ENCODE peak calls at places on chromosomes 1 and 21, in four cellular contexts. One of them, this sample, is unnamed.

GRCh38 chr1:65108025-65108692 is 39.8 kb upstream of the AK4 start:
- DNase-seq in RKO: no peak
- DNase-seq in AG09309: no peak
- DNase-seq in A172: no peak
- DNase-seq in this sample: peak

GRCh38 chr1:66510407-66510806 is 23.5 kb upstream of the SGIP1 start:
- DNase-seq in RKO: no peak
- DNase-seq in AG09309: no peak
- DNase-seq in A172: no peak
- DNase-seq in this sample: no peak

GRCh38 chr1:76073471-76073870 is 1.1 kb upstream of the ST6GALNAC3 start:
- DNase-seq in RKO: no peak
- DNase-seq in AG09309: peak
- DNase-seq in A172: peak
- DNase-seq in this sample: no peak

GRCh38 chr1:24536391-24536840 is 19.5 kb upstream of the NCMAP start:
- DNase-seq in RKO: no peak
- DNase-seq in AG09309: no peak
- DNase-seq in A172: no peak
- DNase-seq in this sample: no peak

GRCh38 chr1:40620150-40620549 is 45.3 kb downstream of the RIMS3 start:
- DNase-seq in RKO: no peak
- DNase-seq in AG09309: no peak
- DNase-seq in A172: no peak
- DNase-seq in this sample: no peak

GRCh38 chr1:25126568-25126967 is 105.7 kb downstream of the SYF2 start:
- DNase-seq in RKO: peak
- DNase-seq in AG09309: no peak
- DNase-seq in A172: no peak
- DNase-seq in this sample: peak

GRCh38 chr1:39632491-39633417 is 6.7 kb downstream of the HEYL start:
- DNase-seq in RKO: no peak
- DNase-seq in AG09309: no peak
- DNase-seq in A172: no peak
- DNase-seq in this sample: peak

GRCh38 chr1:246537887-246538286 is 28.2 kb downstream of the TFB2M start:
- DNase-seq in RKO: no peak
- DNase-seq in AG09309: no peak
- DNase-seq in A172: no peak
- DNase-seq in this sample: no peak

GRCh38 chr1:163131981-163132380 is 62.8 kb downstream of the RGS4 start:
- DNase-seq in RKO: no peak
- DNase-seq in AG09309: no peak
- DNase-seq in A172: no peak
- DNase-seq in this sample: no peak

GRCh38 chr1:12478612-12478985 is 139.4 kb downstream of the DHRS3 start:
- DNase-seq in RKO: no peak
- DNase-seq in AG09309: no peak
- DNase-seq in A172: no peak
- DNase-seq in this sample: no peak

GRCh38 chr1:70818391-70818790 is 229.2 kb downstream of the PTGER3 start:
- DNase-seq in RKO: no peak
- DNase-seq in AG09309: peak
- DNase-seq in A172: peak
- DNase-seq in this sample: no peak

GRCh38 chr1:228463559-228464455 is 23.4 kb upstream of the RNF187 start:
- DNase-seq in RKO: no peak
- DNase-seq in AG09309: no peak
- DNase-seq in A172: peak
- DNase-seq in this sample: no peak

GRCh38 chr1:228334226-228334935 is 72.3 kb downstream of the TRIM11 start:
- DNase-seq in RKO: no peak
- DNase-seq in AG09309: no peak
- DNase-seq in A172: no peak
- DNase-seq in this sample: no peak

GRCh38 chr21:25416669-25417068 is 190.6 kb downstream of the MRPL39 start:
- DNase-seq in RKO: no peak
- DNase-seq in AG09309: no peak
- DNase-seq in A172: no peak
- DNase-seq in this sample: no peak

GRCh38 chr1:100050139-100050538 is 80.3 kb downstream of the SLC35A3 start:
- DNase-seq in RKO: no peak
- DNase-seq in AG09309: no peak
- DNase-seq in A172: no peak
- DNase-seq in this sample: no peak

GRCh38 chr21:31713973-31714740 is 17.8 kb downstream of the SCAF4 start:
- DNase-seq in RKO: peak
- DNase-seq in AG09309: no peak
- DNase-seq in A172: no peak
- DNase-seq in this sample: no peak

GRCh38 chr1:11650331-11650991 is 3.8 kb downstream of the FBXO2 start:
- DNase-seq in RKO: peak
- DNase-seq in AG09309: no peak
- DNase-seq in A172: peak
- DNase-seq in this sample: peak

GRCh38 chr1:224607220-224608148 is 8.6 kb upstream of the CNIH3 start:
- DNase-seq in RKO: no peak
- DNase-seq in AG09309: no peak
- DNase-seq in A172: no peak
- DNase-seq in this sample: no peak

GRCh38 chr1:84271452-84272273 is 29.8 kb upstream of the SAMD13 start:
- DNase-seq in RKO: no peak
- DNase-seq in AG09309: no peak
- DNase-seq in A172: peak
- DNase-seq in this sample: peak

GRCh38 chr1:244822878-244823277 is 12.6 kb upstream of the COX20 start:
- DNase-seq in RKO: no peak
- DNase-seq in AG09309: no peak
- DNase-seq in A172: no peak
- DNase-seq in this sample: no peak

GRCh38 chr1:8873506-8874229 is 4.8 kb downstream of the ENO1 start:
- DNase-seq in RKO: peak
- DNase-seq in AG09309: peak
- DNase-seq in A172: peak
- DNase-seq in this sample: peak

GRCh38 chr1:41483960-41484844 is at the start of gene EDN2:
- DNase-seq in RKO: no peak
- DNase-seq in AG09309: no peak
- DNase-seq in A172: no peak
- DNase-seq in this sample: peak

GRCh38 chr1:39872698-39873097 is 10.6 kb downstream of the TRIT1 start:
- DNase-seq in RKO: no peak
- DNase-seq in AG09309: no peak
- DNase-seq in A172: no peak
- DNase-seq in this sample: no peak

This sample was measured in SW480.